ENCODE peak calls at places on chromosomes 2 and 18, in six cellular contexts. Z is hepatic stellate cell, F is D341Med, M is PC-9, U is mesendoderm, B is GM03348. D is an unnamed sample.

GRCh38 chr2:202944403-202944802 is 32.3 kb downstream of the CARF start:
- DNase-seq in U (no peak), Z (no peak), M (no peak), B (no peak), F (no peak), D (peak; percentile 47)

GRCh38 chr2:69386376-69386775 is 651 bp downstream of the GFPT1 start:
- DNase-seq in Z (no peak), M (no peak), F (peak; percentile 9), B (no peak), U (no peak), D (no peak)

GRCh38 chr2:209499071-209499470 is 75.2 kb downstream of the MAP2 start:
- DNase-seq in Z (no peak), M (no peak), B (no peak), U (no peak), F (no peak), D (peak; percentile 90)

GRCh38 chr18:49561377-49562193 is at the start of gene LIPG:
- DNase-seq in Z (peak; percentile 81), B (peak; percentile 70), F (peak; percentile 72), U (peak; percentile 95), M (peak; percentile 69), D (peak; percentile 59)

GRCh38 chr2:47074691-47075090 is 80.4 kb downstream of the STPG4 start:
- DNase-seq in B (no peak), M (no peak), U (no peak), F (no peak), Z (no peak), D (no peak)

GRCh38 chr2:9280204-9280603 is 73.6 kb downstream of the ASAP2 start:
- DNase-seq in M (no peak), F (no peak), B (no peak), U (no peak), Z (no peak), D (no peak)

GRCh38 chr2:215410932-215411285 is 25.0 kb downstream of the FN1 start:
- DNase-seq in F (no peak), M (peak; percentile 27), B (peak; percentile 75), U (no peak), Z (peak; percentile 61), D (peak; percentile 98)

GRCh38 chr2:229489016-229489415 is 217.9 kb upstream of the PID1 start:
- DNase-seq in F (no peak), Z (no peak), M (peak; percentile 83), B (peak; percentile 23), U (no peak), D (peak; percentile 94)

GRCh38 chr18:63161728-63162195 is 157.8 kb downstream of the BCL2 start:
- DNase-seq in B (peak; percentile 89), F (no peak), M (peak; percentile 34), Z (peak; percentile 89), U (no peak), D (peak; percentile 86)

GRCh38 chr2:129055829-129056228 is 737.2 kb upstream of the HS6ST1 start:
- DNase-seq in U (no peak), F (no peak), M (no peak), B (no peak), Z (no peak), D (no peak)

GRCh38 chr2:160582481-160583161 is 89.0 kb upstream of the RBMS1 start:
- DNase-seq in M (peak; percentile 29), F (no peak), B (peak; percentile 70), U (peak; percentile 82), Z (peak; percentile 32), D (no peak)

GRCh38 chr2:147937744-147938349 is 82.7 kb downstream of the ORC4 start:
- DNase-seq in U (peak; percentile 30), M (no peak), B (peak; percentile 39), F (peak; percentile 28), Z (no peak), D (peak; percentile 45)

GRCh38 chr18:9719421-9719981 is 11.4 kb downstream of the RAB31 start:
- DNase-seq in M (peak; percentile 78), F (no peak), Z (peak; percentile 75), B (peak; percentile 75), U (peak; percentile 50), D (peak; percentile 88)

GRCh38 chr2:183542593-183542992 is 418.4 kb downstream of the NUP35 start:
- DNase-seq in U (no peak), Z (no peak), B (no peak), F (no peak), M (no peak), D (no peak)

GRCh38 chr2:53131416-53131815 is 636.2 kb upstream of the CHAC2 start:
- DNase-seq in F (no peak), U (peak; percentile 22), B (peak; percentile 19), Z (no peak), M (no peak), D (peak; percentile 35)

GRCh38 chr2:106094101-106094860 is 99.8 kb downstream of the UXS1 start:
- DNase-seq in M (no peak), B (no peak), U (no peak), Z (no peak), F (no peak), D (no peak)

GRCh38 chr2:146527166-146527565 is 1317.7 kb upstream of the ACVR2A start:
- DNase-seq in F (no peak), U (no peak), Z (no peak), M (no peak), B (no peak), D (peak; percentile 66)

GRCh38 chr18:75377258-75377657 is 50.2 kb downstream of the SMIM21 start:
- DNase-seq in M (no peak), F (no peak), U (no peak), Z (no peak), B (no peak), D (no peak)

GRCh38 chr2:25444608-25445270 is 103.0 kb upstream of the DNMT3A start:
- DNase-seq in F (no peak), B (no peak), U (no peak), Z (no peak), M (no peak), D (no peak)

GRCh38 chr2:237729681-237730475 is 68.7 kb upstream of the RBM44 start:
- DNase-seq in M (no peak), B (peak; percentile 33), Z (no peak), F (no peak), U (no peak), D (no peak)

D was measured in EH.